ENCODE peak calls at places on chromosomes 7 and 10, in four cellular contexts. X is non-pigmented ciliary epithelial cell; G is activated T-helper 1 cell treated with anti-CD3 and anti-CD28 coated beads, Interleukin-12 subunit alpha, Interleukin-12 subunit beta, Interleukin-2, Interleukin-4 antibody, amounts not matched to agents 30 ng/mL and 10 ng/mL and 1 ng/mL, durations not matched to agents 14 hours and 24 hours and 36 hours; L is stromal cell of bone marrow. O is an unnamed sample.

GRCh38 chr10:70617798-70618568 is 15.4 kb upstream of the PRF1 start:
- DNase-seq in L (peak; percentile 90), G (no peak), X (peak; percentile 36), O (no peak)

GRCh38 chr7:28180364-28181147 is at the start of gene JAZF1:
- DNase-seq in X (no peak), G (peak; percentile 5), L (no peak), O (peak; percentile 70)

GRCh38 chr10:12507165-12507870 is 158.0 kb downstream of the CAMK1D start:
- DNase-seq in G (no peak), X (no peak), L (no peak), O (no peak)

GRCh38 chr7:116950889-116951351 is 2.4 kb upstream of the ST7 start:
- DNase-seq in L (no peak), X (no peak), G (no peak), O (no peak)

GRCh38 chr7:152149363-152149762 is 123.9 kb downstream of the GALNT11 start:
- DNase-seq in G (no peak), X (no peak), L (no peak), O (no peak)

GRCh38 chr10:131778385-131778784 is 122.4 kb upstream of the PPP2R2D start:
- DNase-seq in L (no peak), X (no peak), G (no peak), O (peak; percentile 26)

GRCh38 chr7:5419523-5420107 is 4.0 kb downstream of the TNRC18 start:
- DNase-seq in L (no peak), X (no peak), G (no peak), O (no peak)

GRCh38 chr10:110364531-110364937 is 59.8 kb upstream of the SMNDC1 start:
- DNase-seq in G (no peak), L (no peak), X (no peak), O (no peak)

GRCh38 chr7:8597565-8597964 is 164.2 kb downstream of the NXPH1 start:
- DNase-seq in G (no peak), L (no peak), X (no peak), O (no peak)

GRCh38 chr7:110922906-110923305 is 168.0 kb upstream of the LRRN3 start:
- DNase-seq in L (no peak), X (peak; percentile 46), G (no peak), O (no peak)

GRCh38 chr7:130362251-130362650 is 17.6 kb downstream of the CPA5 start:
- DNase-seq in X (no peak), L (no peak), G (no peak), O (no peak)

GRCh38 chr10:31320179-31320597 is 1.2 kb downstream of the ZEB1 start:
- DNase-seq in L (no peak), X (no peak), G (peak; percentile 56), O (peak; percentile 36)

GRCh38 chr10:3658766-3659165 is 126.2 kb downstream of the KLF6 start:
- DNase-seq in L (no peak), G (no peak), X (no peak), O (no peak)

GRCh38 chr10:5665380-5666323 is 743 bp downstream of the ASB13 start:
- DNase-seq in G (no peak), L (no peak), X (no peak), O (no peak)

GRCh38 chr7:39259391-39260003 is 281.8 kb downstream of the POU6F2 start:
- DNase-seq in L (no peak), X (no peak), G (no peak), O (no peak)

GRCh38 chr10:25678666-25679065 is 255.4 kb upstream of the MYO3A start:
- DNase-seq in L (no peak), X (no peak), G (no peak), O (no peak)

GRCh38 chr7:124460555-124460954 is 305.0 kb downstream of the GPR37 start:
- DNase-seq in X (no peak), G (no peak), L (no peak), O (no peak)

GRCh38 chr10:112227331-112227961 is 43.9 kb upstream of the GPAM start:
- DNase-seq in G (no peak), L (peak; percentile 37), X (peak; percentile 76), O (no peak)

GRCh38 chr10:71213127-71213616 is 802 bp downstream of the UNC5B start:
- DNase-seq in L (peak; percentile 43), G (peak; percentile 8), X (no peak), O (no peak)

GRCh38 chr10:78438094-78438906 is 404.6 kb downstream of the RPS24 start:
- DNase-seq in G (peak; percentile 1), L (no peak), X (no peak), O (no peak)

O was measured in dorsolateral prefrontal cortex.